ENCODE peak calls at places on chromosome 7, in four cellular contexts. H is progenitor cell of endocrine pancreas, B is NCI-H510A treated with DMSO at 0.1 percent for 48 hours, R is T-helper 22 cell. G is an unnamed sample.

GRCh38 chr7:21044913-21045312 is 258.2 kb upstream of the SP8 start:
- DNase-seq in B (no peak), H (no peak), R (no peak), G (no peak)

GRCh38 chr7:108324053-108325038 is 131.9 kb downstream of the NRCAM start:
- DNase-seq in B (peak), R (no peak), H (no peak), G (no peak)

GRCh38 chr7:150977382-150978135 is 562 bp downstream of the KCNH2 start:
- DNase-seq in B (no peak), R (no peak), H (no peak), G (no peak)

GRCh38 chr7:159159731-159160130 is 15.1 kb upstream of the VIPR2 start:
- DNase-seq in R (no peak), B (no peak), H (no peak), G (no peak)

GRCh38 chr7:6221340-6222319 is 50.8 kb downstream of the CYTH3 start:
- DNase-seq in B (no peak), R (peak), H (no peak), G (no peak)

GRCh38 chr7:16719699-16720098 is 33.9 kb upstream of the TSPAN13 start:
- DNase-seq in B (no peak), R (no peak), H (no peak), G (no peak)

GRCh38 chr7:149884016-149884415 is 10.2 kb downstream of the ATP6V0E2 start:
- DNase-seq in H (no peak), B (no peak), R (no peak), G (no peak)

GRCh38 chr7:17944720-17945119 is 4.4 kb upstream of the SNX13 start:
- DNase-seq in H (no peak), R (no peak), B (no peak), G (no peak)

GRCh38 chr7:211715-212058 is 19.3 kb downstream of the FAM20C start:
- DNase-seq in H (no peak), R (no peak), B (no peak), G (no peak)

GRCh38 chr7:106824458-106824857 is 40.6 kb upstream of the PIK3CG start:
- DNase-seq in R (no peak), B (no peak), H (no peak), G (no peak)

GRCh38 chr7:95886501-95887090 is 114.2 kb downstream of the DYNC1I1 start:
- DNase-seq in R (no peak), B (peak), H (no peak), G (no peak)

GRCh38 chr7:79622781-79623180 is 169.3 kb upstream of the MAGI2 start:
- DNase-seq in R (no peak), H (no peak), B (no peak), G (no peak)

GRCh38 chr7:80521809-80522208 is 9.9 kb upstream of the GNAT3 start:
- DNase-seq in H (no peak), R (no peak), B (no peak), G (no peak)

GRCh38 chr7:117399820-117400422 is 27.4 kb downstream of the ASZ1 start:
- DNase-seq in H (no peak), B (peak), R (no peak), G (peak)

GRCh38 chr7:121300685-121301084 is 28.1 kb upstream of the WNT16 start:
- DNase-seq in R (no peak), B (no peak), H (no peak), G (no peak)

GRCh38 chr7:26696161-26696560 is 168.2 kb downstream of the SKAP2 start:
- DNase-seq in R (no peak), H (no peak), B (no peak), G (no peak)

GRCh38 chr7:55065079-55065478 is 46.3 kb downstream of the EGFR start:
- DNase-seq in R (no peak), B (no peak), H (no peak), G (no peak)

GRCh38 chr7:130272456-130273080 is 5.9 kb downstream of the CPA2 start:
- DNase-seq in R (no peak), H (no peak), B (peak), G (peak)

GRCh38 chr7:45021604-45022296 is 21.7 kb downstream of the CCM2 start:
- DNase-seq in H (no peak), B (no peak), R (no peak), G (no peak)

GRCh38 chr7:87345166-87345927 is at the start of gene CROT:
- DNase-seq in R (peak), H (peak), B (peak), G (peak)

GRCh38 chr7:139118234-139118802 is 8.8 kb upstream of the ZC3HAV1 start:
- DNase-seq in B (no peak), H (no peak), R (no peak), G (no peak)

GRCh38 chr7:156473476-156474240 is 166.9 kb upstream of the RNF32 start:
- DNase-seq in R (no peak), H (no peak), B (no peak), G (peak)

GRCh38 chr7:87831127-87831526 is 45.0 kb downstream of the SLC25A40 start:
- DNase-seq in B (no peak), H (no peak), R (no peak), G (no peak)

GRCh38 chr7:8296362-8296659 is 34.3 kb upstream of the ICA1 start:
- DNase-seq in H (no peak), R (no peak), B (no peak), G (no peak)

GRCh38 chr7:4837041-4837813 is 24.6 kb downstream of the PAPOLB start:
- DNase-seq in R (no peak), B (no peak), H (no peak), G (no peak)

GRCh38 chr7:19284596-19285300 is 139.5 kb upstream of the FERD3L start:
- DNase-seq in R (no peak), B (no peak), H (no peak), G (no peak)

GRCh38 chr7:36157506-36158320 is 4.7 kb downstream of the EEPD1 start:
- DNase-seq in R (no peak), B (no peak), H (no peak), G (no peak)

GRCh38 chr7:32163911-32164310 is 93.7 kb upstream of the PDE1C start:
- DNase-seq in H (no peak), R (no peak), B (no peak), G (no peak)

GRCh38 chr7:142857625-142858024 is 2.7 kb downstream of the EPHB6 start:
- DNase-seq in B (no peak), R (no peak), H (no peak), G (no peak)

GRCh38 chr7:904847-905246 is 28.5 kb downstream of the GET4 start:
- DNase-seq in B (no peak), R (no peak), H (no peak), G (no peak)

GRCh38 chr7:38682602-38683001 is 51.4 kb upstream of the AMPH start:
- DNase-seq in B (no peak), R (no peak), H (no peak), G (no peak)

GRCh38 chr7:41975854-41976253 is 261.2 kb downstream of the GLI3 start:
- DNase-seq in R (no peak), H (no peak), B (no peak), G (no peak)

GRCh38 chr7:92747041-92747835 is 89.1 kb downstream of the CDK6 start:
- DNase-seq in R (no peak), H (no peak), B (no peak), G (no peak)

GRCh38 chr7:27784399-27785053 is 44.6 kb downstream of the TAX1BP1 start:
- DNase-seq in R (no peak), H (no peak), B (peak), G (no peak)

GRCh38 chr7:88401009-88401623 is 94.4 kb upstream of the STEAP4 start:
- DNase-seq in R (no peak), H (no peak), B (peak), G (no peak)

GRCh38 chr7:29254663-29255062 is 60.1 kb downstream of the CHN2 start:
- DNase-seq in R (no peak), B (no peak), H (no peak), G (no peak)

GRCh38 chr7:45217358-45217757 is 59.8 kb downstream of the RAMP3 start:
- DNase-seq in R (no peak), H (no peak), B (no peak), G (no peak)

GRCh38 chr7:95433952-95434351 is 876 bp downstream of the PON2 start:
- DNase-seq in R (no peak), H (no peak), B (no peak), G (no peak)

GRCh38 chr7:50679218-50680007 is 103.3 kb downstream of the GRB10 start:
- DNase-seq in B (peak), H (no peak), R (no peak), G (peak)

GRCh38 chr7:130515315-130516047 is 23.6 kb downstream of the MEST start:
- DNase-seq in R (no peak), B (no peak), H (no peak), G (no peak)

G was measured in midbrain.